ENCODE peak calls at places on chromosomes 11 and 22, in ten cellular contexts. N, G, F, I, H, Z, A, U, X and O are unnamed samples.

GRCh38 chr22:26812731-26813130 is 155.3 kb downstream of the MIAT start:
- DNase-seq in Z (no peak), U (no peak), X (no peak), H (no peak), A (no peak), N (no peak), I (no peak), G (peak), F (no peak), O (no peak)

GRCh38 chr11:7577883-7578242 is 64.1 kb downstream of the PPFIBP2 start:
- DNase-seq in F (peak), A (peak), N (peak), U (no peak), X (peak), Z (no peak), H (no peak), I (no peak), G (peak), O (no peak)

GRCh38 chr11:36258730-36259360 is 30.4 kb downstream of the COMMD9 start:
- DNase-seq in N (peak), G (peak), A (peak), H (peak), I (peak), U (no peak), Z (no peak), X (peak), F (peak), O (peak)

GRCh38 chr11:96280444-96280843 is 62.6 kb downstream of the MAML2 start:
- DNase-seq in U (no peak), A (no peak), X (no peak), N (no peak), G (no peak), H (no peak), Z (no peak), F (no peak), I (no peak), O (no peak)

GRCh38 chr11:92758216-92758615 is 211.2 kb upstream of the MTNR1B start:
- DNase-seq in U (no peak), F (no peak), I (no peak), A (no peak), X (no peak), G (no peak), Z (no peak), N (no peak), H (no peak), O (no peak)

GRCh38 chr11:96126917-96127595 is 203.1 kb upstream of the MTMR2 start:
- DNase-seq in F (no peak), X (no peak), A (no peak), I (no peak), N (no peak), H (no peak), Z (no peak), U (no peak), G (no peak), O (no peak)

GRCh38 chr11:34644669-34645406 is 23.9 kb downstream of the EHF start:
- DNase-seq in N (peak), A (no peak), H (no peak), Z (no peak), F (no peak), U (no peak), X (peak), I (peak), G (peak), O (peak)

GRCh38 chr11:12786450-12786849 is 112.2 kb downstream of the TEAD1 start:
- DNase-seq in A (no peak), F (no peak), Z (no peak), X (no peak), I (no peak), N (no peak), G (no peak), H (no peak), U (no peak), O (no peak)

GRCh38 chr11:44006882-44007495 is 40.8 kb upstream of the ACCSL start:
- DNase-seq in H (peak), I (no peak), F (peak), Z (no peak), U (no peak), A (no peak), G (no peak), X (no peak), N (no peak), O (no peak)

GRCh38 chr11:130206141-130206540 is 46.6 kb downstream of the ST14 start:
- DNase-seq in I (no peak), X (no peak), N (no peak), H (no peak), G (no peak), F (no peak), U (no peak), Z (no peak), A (no peak), O (no peak)